ENCODE peak calls at places on chromosomes 12 and 14, in eight cellular contexts. K, D, O, C, T, W, V and B are unnamed samples. For H3K4me1, the result is how much of the 10 kb centered on the place peaks cover.

GRCh38 chr12:50545783-50546182 is 41.0 kb downstream of the DIP2B start:
- DNase-seq in K (no peak), D (no peak), O (peak), C (no peak), T (no peak), W (no peak), V (no peak), B (no peak)

GRCh38 chr12:109615556-109616229 is 42.1 kb downstream of the MVK start:
- DNase-seq in K (no peak), D (no peak), O (no peak), C (no peak), T (no peak), W (no peak), V (no peak), B (no peak)

GRCh38 chr12:118981285-118982201 is at the start of gene SRRM4:
- DNase-seq in K (peak), D (no peak), O (no peak), C (no peak), T (no peak), W (no peak), V (peak), B (no peak)

GRCh38 chr14:101065696-101066694 is 162.5 kb upstream of the RTL1 start:
- DNase-seq in K (no peak), D (no peak), O (peak), C (no peak), T (peak), W (peak), V (no peak), B (peak)

GRCh38 chr14:101188571-101188915 is 285.0 kb upstream of the RTL1 start:
- DNase-seq in K (no peak), D (peak), O (no peak), C (no peak), T (no peak), W (no peak), V (no peak), B (no peak)

GRCh38 chr12:125187148-125187733 is 122.0 kb downstream of the AACS start:
- DNase-seq in K (no peak), D (no peak), O (no peak), C (no peak), T (no peak), W (no peak), V (no peak), B (no peak)

GRCh38 chr12:48077111-48077510 is 28.8 kb downstream of the SENP1 start:
- DNase-seq in K (no peak), D (no peak), O (no peak), C (no peak), T (no peak), W (no peak), V (no peak), B (no peak)

GRCh38 chr14:29648045-29648444 is 279.6 kb downstream of the PRKD1 start:
- DNase-seq in K (no peak), D (no peak), O (no peak), C (no peak), T (no peak), W (no peak), V (no peak), B (no peak)

GRCh38 chr14:88937706-88938105 is 113.3 kb downstream of the TTC8 start:
- DNase-seq in K (no peak), D (no peak), O (no peak), C (no peak), T (no peak), W (no peak), V (no peak), B (no peak)

GRCh38 chr12:29879606-29880308 is 96.0 kb upstream of the TMTC1 start:
- DNase-seq in K (no peak), D (no peak), O (no peak), C (no peak), T (no peak), W (no peak), V (no peak), B (no peak)

GRCh38 chr14:104985675-104986486 is at the start of gene CLBA1:
- DNase-seq in K (peak), D (no peak), O (peak), C (peak), T (peak), W (peak), V (no peak), B (peak)

GRCh38 chr14:33435911-33436310 is 497.2 kb downstream of the NPAS3 start:
- DNase-seq in K (no peak), D (no peak), O (no peak), C (no peak), T (no peak), W (no peak), V (no peak), B (no peak)

GRCh38 chr12:4822572-4822971 is 87.1 kb upstream of the KCNA1 start:
- DNase-seq in K (no peak), D (no peak), O (no peak), C (no peak), T (no peak), W (no peak), V (no peak), B (no peak)

GRCh38 chr14:32329690-32330290 is 692 bp downstream of the AKAP6 start:
- DNase-seq in K (no peak), D (no peak), O (no peak), C (no peak), T (no peak), W (no peak), V (no peak), B (no peak)

GRCh38 chr12:81758421-81759214 is 532 bp downstream of the PPFIA2 start:
- DNase-seq in K (no peak), D (no peak), O (no peak), C (no peak), T (peak), W (peak), V (no peak), B (peak)

GRCh38 chr12:108623577-108623976 is 10.1 kb downstream of the SELPLG start:
- DNase-seq in K (no peak), D (no peak), O (no peak), C (no peak), T (no peak), W (no peak), V (no peak), B (no peak)

GRCh38 chr12:117188961-117189724 is 1.1 kb downstream of the FBXO21 start:
- DNase-seq in K (no peak), D (no peak), O (no peak), C (no peak), T (no peak), W (no peak), V (no peak), B (no peak)

GRCh38 chr12:54162741-54163140 is 26.0 kb downstream of the SMUG1 start:
- DNase-seq in K (no peak), D (no peak), O (no peak), C (no peak), T (no peak), W (no peak), V (no peak), B (no peak)

GRCh38 chr14:21015312-21015711 is 9.5 kb downstream of the NDRG2 start:
- DNase-seq in K (no peak), D (no peak), O (no peak), C (no peak), T (no peak), W (no peak), V (no peak), B (no peak)

GRCh38 chr12:93591137-93591868 is 18.8 kb downstream of the SOCS2 start:
- DNase-seq in K (peak), D (peak), O (peak), C (no peak), T (peak), W (peak), V (no peak), B (peak)

GRCh38 chr12:56042430-56043203 is 899 bp downstream of the RPS26 start:
- DNase-seq in K (no peak), D (no peak), O (peak), C (no peak), T (no peak), W (no peak), V (no peak), B (no peak)

GRCh38 chr12:58268080-58268479 is 326.7 kb downstream of the ATP23 start:
- DNase-seq in K (no peak), D (peak), O (no peak), C (no peak), T (no peak), W (no peak), V (no peak), B (no peak)

GRCh38 chr12:53757095-53757770 is 5.5 kb upstream of the CISTR start:
- DNase-seq in K (peak), D (no peak), O (peak), C (peak), T (peak), W (peak), V (peak), B (peak)

GRCh38 chr12:30822385-30823139 is 67.8 kb upstream of the CAPRIN2 start:
- DNase-seq in K (peak), D (no peak), O (peak), C (no peak), T (peak), W (peak), V (no peak), B (peak)

GRCh38 chr14:61174395-61175386 is 106.4 kb downstream of the TMEM30B start:
- DNase-seq in K (no peak), D (no peak), O (no peak), C (no peak), T (no peak), W (no peak), V (no peak), B (no peak)

GRCh38 chr12:49631336-49631907 is 8.1 kb downstream of the PRPF40B start:
- DNase-seq in K (no peak), D (no peak), O (no peak), C (no peak), T (peak), W (peak), V (no peak), B (no peak)

GRCh38 chr12:124698211-124698997 is 131.0 kb upstream of the NCOR2 start:
- DNase-seq in K (peak), D (no peak), O (no peak), C (no peak), T (no peak), W (no peak), V (no peak), B (no peak)

GRCh38 chr12:50639721-50640120 is 124.2 kb upstream of the ATF1 start:
- DNase-seq in K (no peak), D (no peak), O (no peak), C (no peak), T (no peak), W (no peak), V (no peak), B (no peak)

GRCh38 chr12:96247567-96247962 is 53.4 kb downstream of the ELK3 start:
- DNase-seq in K (no peak), D (no peak), O (no peak), C (no peak), T (no peak), W (no peak), V (no peak), B (no peak)

GRCh38 chr14:51441001-51441400 is 201.0 kb downstream of the TMX1 start:
- DNase-seq in K (no peak), D (peak), O (no peak), C (no peak), T (no peak), W (no peak), V (no peak), B (no peak)

GRCh38 chr14:83779266-83779665 is 1750.7 kb upstream of the FLRT2 start:
- DNase-seq in K (no peak), D (no peak), O (no peak), C (no peak), T (no peak), W (no peak), V (no peak), B (no peak)

GRCh38 chr14:100804558-100805309 is 21.2 kb upstream of the MEG3 start:
- DNase-seq in K (no peak), D (no peak), O (no peak), C (no peak), T (no peak), W (no peak), V (no peak), B (no peak)

GRCh38 chr12:80053048-80053790 is 46.1 kb upstream of the OTOGL start:
- DNase-seq in K (peak), D (peak), O (peak), C (no peak), T (no peak), W (peak), V (no peak), B (no peak)

GRCh38 chr12:65779091-65779642 is 45.1 kb upstream of the HMGA2 start:
- DNase-seq in K (no peak), D (peak), O (no peak), C (no peak), T (no peak), W (no peak), V (no peak), B (no peak)

GRCh38 chr14:50961606-50962259 is 17.4 kb upstream of the PYGL start:
- DNase-seq in K (no peak), D (no peak), O (no peak), C (no peak), T (no peak), W (no peak), V (no peak), B (no peak)

GRCh38 chr14:36514278-36515104 is 5.5 kb downstream of the NKX2-1 start:
- DNase-seq in K (no peak), D (no peak), O (no peak), C (peak), T (no peak), W (no peak), V (no peak), B (peak)

GRCh38 chr12:38588618-38589309 is 272.2 kb downstream of the ALG10B start:
- DNase-seq in K (no peak), D (no peak), O (no peak), C (no peak), T (no peak), W (no peak), V (no peak), B (peak)

DNA sequence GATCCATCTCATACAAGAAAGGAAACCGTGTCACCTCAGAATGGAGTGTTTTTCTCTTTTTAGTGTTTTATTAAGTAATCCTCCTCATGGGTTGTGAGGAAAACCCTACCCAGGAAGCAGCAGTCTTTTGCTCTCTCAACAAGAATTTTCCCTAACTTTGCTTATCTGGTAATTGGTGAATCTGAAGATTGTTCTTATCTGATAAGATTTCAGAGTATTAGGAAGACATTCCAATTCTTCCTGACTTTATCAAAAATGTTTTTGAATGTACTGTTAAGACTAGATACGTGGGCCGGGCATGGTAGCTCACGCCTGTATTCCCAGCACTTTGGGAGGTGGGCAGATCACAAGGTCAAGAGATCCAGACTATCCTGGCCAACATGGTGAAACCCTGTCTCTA is 86.0 kb downstream of the PHLDA1 start:
- DNase-seq in K (no peak), D (no peak), O (no peak), C (no peak), T (no peak), W (no peak), V (no peak), B (no peak)
- TF ChIP-seq POLR2AphosphoS5 in K (no peak), D (no peak), O (no peak), C (no peak), T (no peak), W (no peak), V (no peak), B (no peak)

DNA sequence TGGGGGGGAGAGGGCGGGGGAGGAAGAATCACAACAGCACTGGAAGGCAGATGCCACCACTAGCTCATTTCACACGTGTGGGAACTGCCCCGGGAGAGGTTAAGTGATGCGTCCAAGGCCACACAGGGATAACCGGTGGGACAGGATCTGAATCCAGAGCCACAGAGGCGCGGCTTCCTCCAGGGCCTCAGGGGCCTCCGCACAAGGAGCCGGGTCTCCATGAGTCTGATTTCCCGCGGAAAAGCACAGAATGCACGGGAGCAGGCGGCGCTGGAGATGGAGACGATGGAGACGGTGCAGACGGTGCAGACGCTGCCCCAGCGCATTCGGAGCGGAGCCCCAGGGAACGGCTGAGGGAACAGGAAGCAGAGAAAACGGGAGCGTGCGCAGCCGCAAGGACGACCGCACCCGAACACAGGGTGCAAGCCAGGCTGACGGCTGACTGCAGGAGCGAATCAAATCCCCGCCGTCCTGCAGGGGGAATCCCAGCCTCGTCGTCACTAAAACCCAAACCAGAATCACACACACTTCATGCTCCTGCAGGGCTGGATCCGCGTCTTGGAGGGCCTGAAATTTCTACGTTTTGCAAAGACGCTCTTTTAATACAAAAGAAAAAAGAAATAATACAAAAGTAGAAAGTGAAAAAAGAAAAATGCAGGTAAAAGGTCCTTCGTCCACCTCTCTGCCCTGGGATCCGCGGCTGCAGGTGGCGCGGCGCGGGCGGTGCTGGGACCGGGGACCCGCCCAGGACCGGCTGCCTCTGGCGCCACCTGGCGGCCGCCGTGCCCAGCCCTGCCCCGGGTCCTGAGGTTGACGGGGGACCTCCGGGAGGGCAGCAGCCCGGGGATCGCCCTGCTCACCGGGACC is 20.4 kb downstream of the STX2 start:
- DNase-seq in K (peak), D (no peak), O (peak), C (no peak), T (no peak), W (peak), V (no peak), B (peak)
- H3K4me1 ChIP-seq in K (under half), D (under half), O (under half), C (under half), T (under half), W (under half), V (under half), B (under half)

GRCh38 chr14:70934502-70935134 is 27.4 kb downstream of the PCNX1 start:
- DNase-seq in K (no peak), D (no peak), O (no peak), C (peak), T (no peak), W (no peak), V (no peak), B (no peak)
- TF ChIP-seq EP300 in K (no peak), D (no peak), O (no peak), C (no peak), T (no peak), W (no peak), V (no peak), B (peak)

GRCh38 chr12:6963741-6964446 is 6.6 kb downstream of the PHB2 start:
- DNase-seq in K (no peak), D (no peak), O (no peak), C (no peak), T (peak), W (peak), V (no peak), B (no peak)

GRCh38 chr12:6964605-6965025 is 5.8 kb downstream of the PHB2 start:
- DNase-seq in K (no peak), D (no peak), O (no peak), C (no peak), T (peak), W (peak), V (no peak), B (no peak)

GRCh38 chr12:6966351-6966750 is 4.1 kb downstream of the PHB2 start:
- DNase-seq in K (no peak), D (no peak), O (no peak), C (no peak), T (no peak), W (no peak), V (no peak), B (no peak)

GRCh38 chr12:6965714-6966113 is 4.8 kb downstream of the PHB2 start:
- DNase-seq in K (no peak), D (no peak), O (no peak), C (no peak), T (no peak), W (no peak), V (no peak), B (no peak)

GRCh38 chr12:6965026-6965661 is 5.3 kb downstream of the PHB2 start:
- DNase-seq in K (peak), D (no peak), O (peak), C (peak), T (peak), W (peak), V (no peak), B (peak)
- TF ChIP-seq POLR2AphosphoS5 in K (peak), D (peak), O (peak), C (peak), T (peak), W (peak), V (peak), B (peak)

GRCh38 chr14:64718762-64719161 is 14.5 kb downstream of the PLEKHG3 start:
- DNase-seq in K (no peak), D (no peak), O (no peak), C (no peak), T (peak), W (peak), V (no peak), B (no peak)
- H3K4me1 ChIP-seq in K (half or more), D (half or more), O (half or more), C (under half), T (half or more), W (half or more), V (half or more), B (half or more)

GRCh38 chr12:91382081-91382543 is 199.5 kb upstream of the DCN start:
- DNase-seq in K (peak), D (no peak), O (peak), C (peak), T (peak), W (peak), V (peak), B (no peak)
- TF ChIP-seq EP300 in K (no peak), D (no peak), O (no peak), C (no peak), T (no peak), W (no peak), V (no peak), B (no peak)

DNA sequence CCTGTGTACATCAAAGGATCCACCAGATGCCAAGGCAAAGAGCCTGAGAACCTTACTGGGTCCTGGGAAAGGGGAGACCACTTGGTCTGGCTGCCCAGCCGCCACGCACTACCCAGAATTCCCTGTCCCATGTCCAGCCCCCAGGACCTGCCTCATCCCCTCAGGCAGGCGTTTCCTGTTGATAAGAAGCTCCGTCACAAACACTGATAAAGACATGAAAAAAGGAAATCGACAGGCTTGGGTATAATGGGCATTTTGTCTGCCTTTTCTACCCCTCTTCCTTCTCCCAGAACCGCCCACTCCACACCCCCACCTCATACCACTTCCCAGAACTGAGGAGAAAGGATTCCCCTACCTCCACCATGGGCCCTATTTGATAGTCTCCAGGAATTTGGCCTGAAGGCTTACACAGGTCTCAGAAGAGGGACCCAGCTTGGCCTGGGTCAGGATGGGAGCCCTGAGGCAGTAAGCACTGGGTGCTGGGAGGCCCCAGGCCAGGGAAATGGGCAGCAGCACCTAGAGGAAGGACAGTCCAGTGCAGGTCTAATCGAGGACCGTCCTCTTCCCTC is 18.8 kb downstream of the ACVRL1 start:
- DNase-seq in K (no peak), D (no peak), O (no peak), C (no peak), T (peak), W (no peak), V (no peak), B (no peak)
- TF ChIP-seq POLR2AphosphoS5 in K (no peak), D (no peak), O (no peak), C (no peak), T (no peak), W (no peak), V (no peak), B (peak)